ENCODE peak calls at places on chromosomes 4 and X, in five cellular contexts. F, Q, B, O and M are unnamed samples.

GRCh38 chr4:73446336-73446938 is 10.4 kb downstream of the AFP start:
- DNase-seq in F (no peak), Q (no peak), B (no peak), O (no peak), M (peak; percentile 13)

GRCh38 chrX:11010476-11010875 is 100.7 kb upstream of the HCCS start:
- DNase-seq in F (peak; percentile 14), Q (no peak), B (no peak), O (no peak), M (peak; percentile 9)

GRCh38 chr4:73404457-73404856 is 370 bp downstream of the ALB start:
- DNase-seq in F (no peak), Q (no peak), B (no peak), O (no peak), M (no peak)

GRCh38 chr4:177356921-177357320 is 47.2 kb downstream of the NEIL3 start:
- DNase-seq in F (no peak), Q (no peak), B (no peak), O (no peak), M (no peak)

GRCh38 chr4:10094841-10095240 is 21.8 kb downstream of the WDR1 start:
- DNase-seq in F (no peak), Q (no peak), B (no peak), O (no peak), M (no peak)

GRCh38 chrX:37800762-37801161 is 20.9 kb downstream of the CYBB start:
- DNase-seq in F (no peak), Q (no peak), B (no peak), O (no peak), M (no peak)

GRCh38 chr4:106301393-106302084 is 14.5 kb downstream of the TBCK start:
- DNase-seq in F (no peak), Q (no peak), B (no peak), O (no peak), M (no peak)

GRCh38 chr4:108103096-108103495 is 65.6 kb downstream of the LEF1 start:
- DNase-seq in F (no peak), Q (no peak), B (no peak), O (no peak), M (no peak)

GRCh38 chr4:3786196-3786869 is 20.1 kb downstream of the ADRA2C start:
- DNase-seq in F (peak; percentile 82), Q (no peak), B (no peak), O (peak; percentile 47), M (peak; percentile 38)

GRCh38 chrX:41491267-41492004 is 44.3 kb downstream of the NYX start:
- DNase-seq in F (peak; percentile 66), Q (no peak), B (no peak), O (peak; percentile 12), M (peak; percentile 79)

GRCh38 chr4:147518846-147519767 is 38.2 kb downstream of the EDNRA start:
- DNase-seq in F (peak; percentile 31), Q (peak; percentile 59), B (peak; percentile 6), O (peak; percentile 18), M (peak; percentile 39)

GRCh38 chrX:155235891-155236290 is 19.6 kb downstream of the VBP1 start:
- DNase-seq in F (no peak), Q (no peak), B (no peak), O (no peak), M (no peak)

GRCh38 chrX:109934935-109935334 is 68.0 kb upstream of the TMEM164 start:
- DNase-seq in F (no peak), Q (no peak), B (no peak), O (no peak), M (no peak)

GRCh38 chr4:10611673-10612072 is 72.9 kb downstream of the CLNK start:
- DNase-seq in F (peak; percentile 63), Q (no peak), B (no peak), O (no peak), M (peak; percentile 66)

GRCh38 chrX:103628386-103629290 is at the start of gene TCEAL1:
- DNase-seq in F (peak; percentile 44), Q (peak; percentile 65), B (no peak), O (peak; percentile 23), M (peak; percentile 43)

GRCh38 chr4:165677081-165677480 is 196.0 kb upstream of the TLL1 start:
- DNase-seq in F (no peak), Q (no peak), B (no peak), O (no peak), M (no peak)

GRCh38 chrX:151896734-151897474 is 15.8 kb upstream of the MAGEA4 start:
- DNase-seq in F (peak; percentile 18), Q (no peak), B (no peak), O (no peak), M (peak; percentile 13)

GRCh38 chrX:133185938-133186337 is 32.2 kb downstream of the TFDP3 start:
- DNase-seq in F (no peak), Q (no peak), B (no peak), O (no peak), M (no peak)

GRCh38 chrX:16853537-16853936 is 16.6 kb downstream of the RBBP7 start:
- DNase-seq in F (no peak), Q (no peak), B (no peak), O (no peak), M (no peak)

GRCh38 chr4:140439644-140440043 is 12.2 kb upstream of the CLGN start:
- DNase-seq in F (no peak), Q (no peak), B (no peak), O (no peak), M (no peak)

GRCh38 chrX:69158166-69159040 is 6.8 kb downstream of the PJA1 start:
- DNase-seq in F (peak; percentile 59), Q (no peak), B (no peak), O (no peak), M (peak; percentile 70)

GRCh38 chrX:119478504-119478903 is 10.3 kb downstream of the SLC25A5 start:
- DNase-seq in F (no peak), Q (no peak), B (no peak), O (no peak), M (no peak)

GRCh38 chr4:38581708-38582107 is 82.3 kb upstream of the KLF3 start:
- DNase-seq in F (no peak), Q (no peak), B (no peak), O (no peak), M (no peak)

GRCh38 chr4:138222041-138222440 is 20.1 kb downstream of the SLC7A11 start:
- DNase-seq in F (peak; percentile 68), Q (no peak), B (no peak), O (no peak), M (no peak)